ENCODE peak calls at places on chromosomes 4 and X, in eight cellular contexts. E, W, F, J, S, Z, T and G are unnamed samples.

GRCh38 chr4:5998333-5998936 is 19.8 kb downstream of the C4orf50 start:
- DNase-seq in Z (peak), F (peak), E (peak), S (peak), T (peak), W (peak), J (peak), G (peak)

GRCh38 chrX:123648028-123648810 is 84.6 kb downstream of the THOC2 start:
- DNase-seq in T (no peak), J (peak), Z (no peak), E (no peak), W (no peak), F (peak), S (peak), G (no peak)

GRCh38 chrX:135327299-135327698 is 18.0 kb downstream of the ETDC start:
- DNase-seq in T (no peak), Z (no peak), F (no peak), J (peak), S (no peak), E (no peak), W (no peak), G (no peak)

GRCh38 chr4:152106113-152106763 is 345.4 kb upstream of the GATB start:
- DNase-seq in Z (no peak), J (peak), W (no peak), T (no peak), E (peak), S (no peak), F (peak), G (peak)

GRCh38 chr4:3875466-3875865 is 109.3 kb downstream of the ADRA2C start:
- DNase-seq in S (peak), Z (no peak), F (no peak), W (no peak), E (peak), T (no peak), J (no peak), G (no peak)

GRCh38 chrX:54695231-54695630 is 102.8 kb downstream of the ITIH6 start:
- DNase-seq in F (no peak), W (no peak), T (no peak), J (peak), S (no peak), Z (no peak), E (no peak), G (no peak)

GRCh38 chr4:186781032-186781917 is 57.6 kb upstream of the FAT1 start:
- DNase-seq in F (no peak), J (no peak), S (no peak), Z (no peak), E (no peak), T (no peak), W (no peak), G (no peak)

GRCh38 chr4:73415807-73416238 is 11.7 kb downstream of the ALB start:
- DNase-seq in J (peak), W (no peak), S (no peak), Z (no peak), T (no peak), E (no peak), F (no peak), G (no peak)

GRCh38 chr4:8155048-8155447 is 3.6 kb downstream of the ABLIM2 start:
- DNase-seq in F (no peak), Z (no peak), J (peak), S (no peak), W (no peak), E (no peak), T (no peak), G (no peak)

GRCh38 chr4:125187221-125187620 is 127.5 kb upstream of the FAT4 start:
- DNase-seq in F (no peak), E (no peak), S (no peak), T (no peak), J (peak), Z (no peak), W (no peak), G (no peak)

GRCh38 chr4:19700951-19701350 is 550.8 kb upstream of the SLIT2 start:
- DNase-seq in J (peak), W (no peak), F (no peak), T (no peak), S (no peak), Z (no peak), E (no peak), G (no peak)

GRCh38 chrX:77749695-77750094 is 36.3 kb downstream of the ATRX start:
- DNase-seq in S (no peak), F (no peak), W (no peak), E (no peak), Z (no peak), T (no peak), J (peak), G (no peak)

GRCh38 chr4:7322166-7322991 is 112.4 kb downstream of the PSAPL1 start:
- DNase-seq in E (no peak), W (no peak), Z (no peak), T (no peak), J (no peak), S (peak), F (peak), G (no peak)

GRCh38 chr4:25485104-25485503 is 108.0 kb downstream of the ANAPC4 start:
- DNase-seq in Z (no peak), F (no peak), W (no peak), S (no peak), T (peak), E (no peak), J (no peak), G (no peak)

GRCh38 chrX:54479471-54480122 is 16.4 kb downstream of the FGD1 start:
- DNase-seq in E (no peak), F (no peak), W (no peak), T (peak), Z (no peak), J (no peak), S (no peak), G (no peak)

GRCh38 chr4:69078852-69079251 is 17.4 kb upstream of the UGT2B7 start:
- DNase-seq in T (no peak), Z (no peak), J (no peak), E (no peak), F (no peak), W (no peak), S (no peak), G (no peak)

GRCh38 chr4:156512622-156513021 is 459.0 kb downstream of the PDGFC start:
- DNase-seq in W (no peak), T (no peak), F (no peak), E (no peak), J (peak), Z (no peak), S (no peak), G (no peak)

GRCh38 chr4:76147454-76148141 is 599 bp downstream of the NUP54 start:
- DNase-seq in S (peak), F (peak), Z (peak), J (peak), W (peak), T (peak), E (peak), G (peak)